ENCODE peak calls at places on chromosomes 3 and 15, in eight cellular contexts. One of them, this sample, is unnamed.

GRCh38 chr3:25611193-25611592 is 53.5 kb downstream of the TOP2B start:
- DNase-seq in endodermal cell: no peak
- DNase-seq in germinal center: no peak
- DNase-seq in Calu3: no peak
- DNase-seq in NCI-H2081: no peak
- DNase-seq in pulmonary artery endothelial cell: no peak
- DNase-seq in IMR-90: no peak
- DNase-seq in AG10803: no peak
- DNase-seq in this sample: no peak

GRCh38 chr3:144142151-144142855 is 170.7 kb downstream of the DIPK2A start:
- DNase-seq in NCI-H2081: no peak
- DNase-seq in Calu3: no peak
- DNase-seq in germinal center: no peak
- DNase-seq in pulmonary artery endothelial cell: no peak
- DNase-seq in endodermal cell: no peak
- DNase-seq in AG10803: peak
- DNase-seq in IMR-90: peak
- DNase-seq in this sample: no peak

GRCh38 chr3:188779537-188779936 is 392.2 kb upstream of the TPRG1 start:
- DNase-seq in germinal center: no peak
- DNase-seq in AG10803: peak
- DNase-seq in pulmonary artery endothelial cell: no peak
- DNase-seq in endodermal cell: no peak
- DNase-seq in Calu3: no peak
- DNase-seq in IMR-90: peak
- DNase-seq in NCI-H2081: no peak
- DNase-seq in this sample: no peak

GRCh38 chr3:171374260-171374659 is 85.9 kb downstream of the TNIK start:
- DNase-seq in Calu3: no peak
- DNase-seq in endodermal cell: no peak
- DNase-seq in IMR-90: peak
- DNase-seq in AG10803: no peak
- DNase-seq in germinal center: no peak
- DNase-seq in pulmonary artery endothelial cell: peak
- DNase-seq in NCI-H2081: no peak
- DNase-seq in this sample: peak

GRCh38 chr3:188179006-188179966 is 25.3 kb downstream of the LPP start:
- DNase-seq in IMR-90: peak
- DNase-seq in Calu3: no peak
- DNase-seq in NCI-H2081: no peak
- DNase-seq in AG10803: peak
- DNase-seq in pulmonary artery endothelial cell: no peak
- DNase-seq in germinal center: peak
- DNase-seq in endodermal cell: no peak
- DNase-seq in this sample: no peak

GRCh38 chr15:78177447-78177873 is 28.3 kb downstream of the IDH3A start:
- DNase-seq in AG10803: no peak
- DNase-seq in NCI-H2081: no peak
- DNase-seq in pulmonary artery endothelial cell: no peak
- DNase-seq in Calu3: peak
- DNase-seq in endodermal cell: peak
- DNase-seq in IMR-90: no peak
- DNase-seq in germinal center: peak
- DNase-seq in this sample: no peak

GRCh38 chr15:80967451-80967850 is 22.2 kb downstream of the MESD start:
- DNase-seq in AG10803: peak
- DNase-seq in endodermal cell: peak
- DNase-seq in IMR-90: peak
- DNase-seq in NCI-H2081: no peak
- DNase-seq in germinal center: no peak
- DNase-seq in Calu3: no peak
- DNase-seq in pulmonary artery endothelial cell: no peak
- DNase-seq in this sample: no peak

GRCh38 chr3:71309342-71309741 is 274.2 kb downstream of the FOXP1 start:
- DNase-seq in germinal center: no peak
- DNase-seq in Calu3: no peak
- DNase-seq in endodermal cell: no peak
- DNase-seq in IMR-90: no peak
- DNase-seq in AG10803: peak
- DNase-seq in NCI-H2081: no peak
- DNase-seq in pulmonary artery endothelial cell: no peak
- DNase-seq in this sample: no peak

GRCh38 chr3:155356594-155357370 is 63.3 kb upstream of the STRIT1 start:
- DNase-seq in Calu3: peak
- DNase-seq in IMR-90: no peak
- DNase-seq in endodermal cell: peak
- DNase-seq in pulmonary artery endothelial cell: no peak
- DNase-seq in AG10803: peak
- DNase-seq in germinal center: no peak
- DNase-seq in NCI-H2081: no peak
- DNase-seq in this sample: no peak

GRCh38 chr15:57911247-57911646 is 154.3 kb downstream of the ALDH1A2 start:
- DNase-seq in AG10803: no peak
- DNase-seq in pulmonary artery endothelial cell: no peak
- DNase-seq in IMR-90: no peak
- DNase-seq in endodermal cell: no peak
- DNase-seq in germinal center: no peak
- DNase-seq in NCI-H2081: no peak
- DNase-seq in Calu3: no peak
- DNase-seq in this sample: no peak

GRCh38 chr3:139309880-139310279 is 33.9 kb upstream of the MRPS22 start:
- DNase-seq in Calu3: no peak
- DNase-seq in NCI-H2081: no peak
- DNase-seq in pulmonary artery endothelial cell: no peak
- DNase-seq in germinal center: no peak
- DNase-seq in endodermal cell: no peak
- DNase-seq in IMR-90: no peak
- DNase-seq in AG10803: peak
- DNase-seq in this sample: peak

GRCh38 chr15:68316061-68316804 is 38.7 kb downstream of the FEM1B start:
- DNase-seq in AG10803: no peak
- DNase-seq in pulmonary artery endothelial cell: no peak
- DNase-seq in endodermal cell: peak
- DNase-seq in NCI-H2081: no peak
- DNase-seq in IMR-90: no peak
- DNase-seq in germinal center: no peak
- DNase-seq in Calu3: peak
- DNase-seq in this sample: no peak

GRCh38 chr3:137204409-137204808 is 246.6 kb downstream of the IL20RB start:
- DNase-seq in pulmonary artery endothelial cell: no peak
- DNase-seq in AG10803: no peak
- DNase-seq in IMR-90: no peak
- DNase-seq in endodermal cell: no peak
- DNase-seq in germinal center: no peak
- DNase-seq in NCI-H2081: no peak
- DNase-seq in Calu3: no peak
- DNase-seq in this sample: no peak

GRCh38 chr15:32718082-32718821 is 448 bp downstream of the GREM1 start:
- DNase-seq in AG10803: no peak
- DNase-seq in endodermal cell: peak
- DNase-seq in Calu3: no peak
- DNase-seq in pulmonary artery endothelial cell: no peak
- DNase-seq in IMR-90: no peak
- DNase-seq in germinal center: no peak
- DNase-seq in NCI-H2081: no peak
- DNase-seq in this sample: peak

GRCh38 chr3:38560996-38561717 is 65.0 kb downstream of the EXOG start:
- DNase-seq in NCI-H2081: no peak
- DNase-seq in Calu3: no peak
- DNase-seq in endodermal cell: peak
- DNase-seq in AG10803: no peak
- DNase-seq in IMR-90: no peak
- DNase-seq in pulmonary artery endothelial cell: no peak
- DNase-seq in germinal center: no peak
- DNase-seq in this sample: no peak

GRCh38 chr3:57735405-57735804 is 20.7 kb upstream of the SLMAP start:
- DNase-seq in IMR-90: no peak
- DNase-seq in Calu3: no peak
- DNase-seq in AG10803: no peak
- DNase-seq in NCI-H2081: no peak
- DNase-seq in germinal center: no peak
- DNase-seq in endodermal cell: no peak
- DNase-seq in pulmonary artery endothelial cell: no peak
- DNase-seq in this sample: no peak

GRCh38 chr3:52004158-52004787 is 8.6 kb upstream of the RPL29 start:
- DNase-seq in endodermal cell: peak
- DNase-seq in NCI-H2081: no peak
- DNase-seq in Calu3: no peak
- DNase-seq in IMR-90: peak
- DNase-seq in AG10803: peak
- DNase-seq in germinal center: no peak
- DNase-seq in pulmonary artery endothelial cell: no peak
- DNase-seq in this sample: no peak

GRCh38 chr3:25973111-25973510 is 183.2 kb downstream of the OXSM start:
- DNase-seq in NCI-H2081: peak
- DNase-seq in IMR-90: no peak
- DNase-seq in endodermal cell: no peak
- DNase-seq in germinal center: no peak
- DNase-seq in AG10803: no peak
- DNase-seq in Calu3: no peak
- DNase-seq in pulmonary artery endothelial cell: no peak
- DNase-seq in this sample: no peak

GRCh38 chr15:83210619-83211018 is 3.0 kb upstream of the HDGFL3 start:
- DNase-seq in endodermal cell: no peak
- DNase-seq in germinal center: no peak
- DNase-seq in IMR-90: no peak
- DNase-seq in AG10803: peak
- DNase-seq in NCI-H2081: peak
- DNase-seq in pulmonary artery endothelial cell: no peak
- DNase-seq in Calu3: peak
- DNase-seq in this sample: peak

GRCh38 chr3:111506435-111506834 is 35.6 kb upstream of the CD96 start:
- DNase-seq in Calu3: no peak
- DNase-seq in endodermal cell: no peak
- DNase-seq in pulmonary artery endothelial cell: no peak
- DNase-seq in germinal center: no peak
- DNase-seq in NCI-H2081: no peak
- DNase-seq in IMR-90: no peak
- DNase-seq in AG10803: no peak
- DNase-seq in this sample: no peak

GRCh38 chr3:66172394-66172793 is 48.4 kb upstream of the SLC25A26 start:
- DNase-seq in NCI-H2081: no peak
- DNase-seq in AG10803: no peak
- DNase-seq in endodermal cell: no peak
- DNase-seq in pulmonary artery endothelial cell: no peak
- DNase-seq in germinal center: no peak
- DNase-seq in Calu3: no peak
- DNase-seq in IMR-90: no peak
- DNase-seq in this sample: no peak

GRCh38 chr3:10808130-10808735 is 7.8 kb upstream of the SLC6A11 start:
- DNase-seq in germinal center: no peak
- DNase-seq in Calu3: no peak
- DNase-seq in AG10803: no peak
- DNase-seq in pulmonary artery endothelial cell: no peak
- DNase-seq in endodermal cell: no peak
- DNase-seq in IMR-90: no peak
- DNase-seq in NCI-H2081: no peak
- DNase-seq in this sample: no peak

GRCh38 chr15:60162251-60162650 is 158.1 kb downstream of the FOXB1 start:
- DNase-seq in germinal center: no peak
- DNase-seq in NCI-H2081: no peak
- DNase-seq in AG10803: no peak
- DNase-seq in Calu3: no peak
- DNase-seq in pulmonary artery endothelial cell: no peak
- DNase-seq in IMR-90: no peak
- DNase-seq in endodermal cell: no peak
- DNase-seq in this sample: no peak

This sample was measured in dermis microvascular lymphatic vessel endothelial cell.